ENCODE peak calls at places on chromosomes 11 and 22, in eight cellular contexts. F is uterus, Y is GM12878, W is heart left ventricle, J is tibial nerve, E is psoas muscle, P is A549, G is Peyer's patch. D is an unnamed sample.

GRCh38 chr11:66687831-66688281 is 10.2 kb upstream of the RBM4B start:
- DNase-seq in P (no peak), W (no peak), Y (no peak), G (no peak), E (no peak), F (no peak), J (no peak), D (no peak)

GRCh38 chr11:34513674-34513995 is at the start of gene ELF5:
- DNase-seq in W (no peak), G (no peak), E (no peak), F (no peak), Y (no peak), J (no peak), P (no peak), D (no peak)

GRCh38 chr22:28474248-28474647 is 205.4 kb downstream of the TTC28 start:
- DNase-seq in E (no peak), J (no peak), P (no peak), W (no peak), G (no peak), Y (no peak), F (no peak), D (no peak)

GRCh38 chr11:130338667-130339066 is 23.9 kb upstream of the ZBTB44 start:
- DNase-seq in P (no peak), F (no peak), J (no peak), E (no peak), G (no peak), W (no peak), Y (no peak), D (no peak)

GRCh38 chr11:100328626-100329340 is 358.3 kb upstream of the ARHGAP42 start:
- DNase-seq in P (peak; percentile 22), E (no peak), Y (no peak), W (no peak), F (no peak), G (no peak), J (no peak), D (no peak)

GRCh38 chr11:121482231-121483129 is 29.7 kb upstream of the SORL1-AS1 start:
- DNase-seq in F (no peak), E (no peak), P (no peak), Y (peak; percentile 93), G (no peak), J (no peak), W (no peak), D (no peak)

GRCh38 chr11:1499261-1499890 is 12.8 kb upstream of the MOB2 start:
- DNase-seq in P (peak; percentile 17), E (no peak), G (no peak), Y (no peak), W (no peak), J (no peak), F (no peak), D (no peak)

GRCh38 chr22:20141186-20142077 is 9.4 kb downstream of the CCDC188 start:
- DNase-seq in E (no peak), Y (no peak), G (no peak), P (no peak), F (no peak), J (no peak), W (no peak), D (no peak)

GRCh38 chr11:2747236-2748015 is 47.6 kb upstream of the KCNQ1OT1 start:
- DNase-seq in E (no peak), J (no peak), P (no peak), Y (no peak), W (no peak), F (no peak), G (no peak), D (no peak)

GRCh38 chr22:22754268-22754657 is 109.8 kb downstream of the GGTLC2 start:
- DNase-seq in P (no peak), J (no peak), E (no peak), F (no peak), G (no peak), W (no peak), Y (no peak), D (no peak)

GRCh38 chr11:131300304-131300703 is 70.1 kb upstream of the NTM start:
- DNase-seq in P (no peak), W (no peak), F (no peak), J (no peak), G (no peak), Y (no peak), E (no peak), D (no peak)

GRCh38 chr11:102914238-102915043 is 39.7 kb upstream of the MMP12 start:
- DNase-seq in P (peak; percentile 23), E (no peak), G (no peak), W (no peak), F (peak; percentile 14), J (no peak), Y (no peak), D (no peak)

GRCh38 chr11:16933756-16934603 is 80.2 kb downstream of the PLEKHA7 start:
- DNase-seq in F (no peak), G (no peak), J (no peak), P (no peak), E (no peak), Y (no peak), W (peak; percentile 42), D (no peak)

GRCh38 chr22:19710020-19710768 is 4.1 kb upstream of the SEPTIN5 start:
- DNase-seq in P (no peak), J (no peak), E (peak; percentile 7), Y (no peak), W (no peak), F (no peak), G (no peak), D (no peak)

GRCh38 chr22:50683994-50684371 is 11.4 kb downstream of the SHANK3 start:
- DNase-seq in Y (no peak), G (no peak), F (no peak), J (no peak), W (no peak), P (no peak), E (no peak), D (no peak)

GRCh38 chr11:70490723-70491558 is 92.6 kb downstream of the CTTN start:
- DNase-seq in Y (no peak), G (peak; percentile 11), E (no peak), F (no peak), P (no peak), W (no peak), J (no peak), D (no peak)

GRCh38 chr22:21697866-21698265 is 32.1 kb downstream of the PPIL2 start:
- DNase-seq in Y (no peak), W (no peak), E (no peak), G (no peak), P (no peak), F (no peak), J (no peak), D (no peak)

GRCh38 chr11:8754241-8754640 is 71.6 kb downstream of the RPL27A start:
- DNase-seq in W (no peak), P (no peak), J (no peak), E (no peak), G (no peak), Y (no peak), F (no peak), D (no peak)
- TF ChIP-seq CTCF in W (no peak), P (no peak), J (no peak), E (peak; percentile 8), G (no peak), Y (no peak), F (no peak), D (peak; percentile 15)

DNA sequence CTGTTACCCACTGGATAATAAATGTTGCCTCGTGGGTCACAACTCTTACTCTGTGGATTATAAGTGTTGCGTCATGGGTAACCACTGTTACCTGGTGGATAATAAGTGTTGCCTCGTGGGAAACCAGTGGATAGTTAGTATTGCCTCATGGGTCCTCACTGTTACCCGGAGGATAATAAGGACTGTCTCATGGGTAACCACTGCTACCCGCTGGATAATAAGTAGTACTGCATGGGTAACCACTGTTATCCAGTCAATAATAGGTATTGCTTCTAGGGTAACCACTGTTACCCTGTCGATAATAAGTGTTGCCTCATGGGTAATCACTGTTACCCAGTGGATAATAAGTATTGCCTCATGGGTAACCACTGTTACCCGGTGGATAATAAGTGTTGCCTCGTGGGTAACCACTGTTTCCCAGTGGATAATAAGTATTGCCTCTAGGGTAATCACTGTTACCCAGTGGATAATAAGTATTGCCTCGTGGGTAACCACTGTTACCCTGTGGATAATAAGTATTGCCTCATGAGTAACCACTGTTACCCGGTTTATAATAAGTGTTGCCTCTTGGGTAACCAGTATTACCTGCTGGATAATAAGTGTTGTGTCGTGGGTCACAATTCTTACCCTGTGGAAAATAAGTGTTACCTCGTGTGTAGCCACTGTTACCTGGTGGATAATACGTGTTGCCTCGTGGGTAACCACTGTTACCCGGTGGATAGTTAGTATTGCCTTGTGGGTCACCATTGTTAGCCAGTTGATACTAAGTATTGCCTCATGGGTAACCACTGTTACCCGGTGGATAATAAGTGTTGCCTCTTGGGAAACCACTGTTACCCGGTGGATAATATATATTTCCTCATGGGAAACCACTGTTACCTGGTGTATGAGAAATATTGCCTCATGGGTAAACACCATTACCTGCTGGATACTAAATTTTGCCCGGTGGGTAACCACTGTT is 15.7 kb upstream of the NXPE4 start:
- DNase-seq in E (no peak), F (no peak), Y (no peak), J (no peak), W (no peak), G (no peak), P (peak; percentile 4), D (no peak)
- H3K9me3 ChIP-seq in E (no peaks in the 10 kb centered on the region), F (no peaks in the 10 kb centered on the region), Y (no peaks in the 10 kb centered on the region), J (no peaks in the 10 kb centered on the region), W (peaks cover 31% of the 10 kb centered on the region), G (no peaks in the 10 kb centered on the region), P (no peaks in the 10 kb centered on the region), D (peaks cover 8% of the 10 kb centered on the region)

GRCh38 chr11:78289547-78290292 is 101.0 kb downstream of the USP35 start:
- DNase-seq in Y (no peak), P (no peak), W (no peak), G (no peak), E (no peak), F (no peak), J (no peak), D (no peak)
- H3K4me1 ChIP-seq in Y (no peaks in the 10 kb centered on the region), P (peaks cover 11% of the 10 kb centered on the region), W (peaks cover 11% of the 10 kb centered on the region), G (no peaks in the 10 kb centered on the region), E (no peaks in the 10 kb centered on the region), F (no peaks in the 10 kb centered on the region), J (peaks cover 9% of the 10 kb centered on the region), D (peaks cover 2% of the 10 kb centered on the region)

GRCh38 chr11:65316311-65316978 is 1.8 kb downstream of the CDC42EP2 start:
- DNase-seq in P (peak; percentile 29), F (peak; percentile 72), J (peak; percentile 37), W (peak; percentile 37), Y (no peak), E (peak; percentile 69), G (no peak), D (no peak)

GRCh38 chr11:65314501-65315203 is at the start of gene CDC42EP2:
- DNase-seq in G (peak; percentile 96), W (peak; percentile 90), P (peak; percentile 84), J (peak; percentile 81), Y (no peak), E (peak; percentile 90), F (peak; percentile 86), D (no peak)

GRCh38 chr11:65315204-65315865 is 669 bp downstream of the CDC42EP2 start:
- DNase-seq in J (peak; percentile 66), E (peak; percentile 81), Y (no peak), W (peak; percentile 80), F (peak; percentile 81), G (peak; percentile 92), P (peak; percentile 78), D (no peak)

GRCh38 chr11:65316979-65317786 is 2.5 kb downstream of the CDC42EP2 start:
- DNase-seq in F (peak; percentile 87), W (peak; percentile 90), E (peak; percentile 82), Y (no peak), J (peak; percentile 56), G (peak; percentile 85), P (peak; percentile 67), D (no peak)

DNA sequence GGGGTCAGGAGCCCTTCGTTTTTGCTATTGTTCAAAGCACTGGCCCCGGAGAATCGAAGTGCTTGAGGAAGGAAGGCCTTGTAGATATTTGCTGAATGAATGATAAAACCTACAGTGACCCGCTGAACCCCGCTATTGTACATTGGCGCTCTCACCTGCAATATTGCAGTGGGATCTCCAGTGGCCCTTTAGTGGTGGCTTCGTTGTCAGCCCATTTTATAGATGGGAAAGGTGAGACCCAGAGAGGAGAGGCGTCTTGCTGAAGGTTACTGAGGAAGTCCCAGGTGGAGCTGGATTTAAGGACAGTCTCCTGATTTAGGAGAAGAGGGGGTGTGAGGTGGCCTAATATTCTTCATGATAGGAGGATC is 1.2 kb downstream of the CDC42EP2 start:
- DNase-seq in E (no peak), G (no peak), F (no peak), W (no peak), Y (no peak), P (no peak), J (no peak), D (no peak)
- TF ChIP-seq CTCF in E (no peak), G (no peak), F (no peak), W (no peak), Y (no peak), P (peak; percentile 49), J (no peak), D (no peak)